ENCODE peak calls at places on chromosomes 12 and 14, in nine cellular contexts. One of them, this sample, is unnamed.

GRCh38 chr12:52006726-52007157 is at the start of gene TAMALIN:
- DNase-seq in substantia nigra: no peak
- DNase-seq in PC-3: no peak
- DNase-seq in tibial artery: peak
- DNase-seq in endodermal cell: no peak
- DNase-seq in CD8-positive, alpha-beta memory T cell: peak
- DNase-seq in tibial nerve: peak
- DNase-seq in stomach: peak
- DNase-seq in psoas muscle: peak
- DNase-seq in this sample: no peak

GRCh38 chr12:56631790-56632700 is 1.9 kb upstream of the BAZ2A start:
- DNase-seq in substantia nigra: peak
- DNase-seq in PC-3: peak
- DNase-seq in tibial artery: peak
- DNase-seq in endodermal cell: peak
- DNase-seq in CD8-positive, alpha-beta memory T cell: peak
- DNase-seq in tibial nerve: peak
- DNase-seq in stomach: peak
- DNase-seq in psoas muscle: peak
- DNase-seq in this sample: no peak

GRCh38 chr12:1591543-1591942 is 2.8 kb downstream of the FBXL14 start:
- DNase-seq in substantia nigra: no peak
- DNase-seq in PC-3: no peak
- DNase-seq in tibial artery: no peak
- DNase-seq in endodermal cell: no peak
- DNase-seq in CD8-positive, alpha-beta memory T cell: no peak
- DNase-seq in tibial nerve: no peak
- DNase-seq in stomach: no peak
- DNase-seq in psoas muscle: no peak
- DNase-seq in this sample: no peak

GRCh38 chr12:124625867-124626675 is 58.7 kb upstream of the NCOR2 start:
- DNase-seq in substantia nigra: no peak
- DNase-seq in PC-3: peak
- DNase-seq in tibial artery: peak
- DNase-seq in endodermal cell: peak
- DNase-seq in CD8-positive, alpha-beta memory T cell: no peak
- DNase-seq in tibial nerve: peak
- DNase-seq in stomach: peak
- DNase-seq in psoas muscle: peak
- DNase-seq in this sample: no peak

GRCh38 chr12:4355843-4356327 is 23.6 kb downstream of the FGF23 start:
- DNase-seq in substantia nigra: no peak
- DNase-seq in PC-3: peak
- DNase-seq in tibial artery: no peak
- DNase-seq in endodermal cell: peak
- DNase-seq in CD8-positive, alpha-beta memory T cell: peak
- DNase-seq in tibial nerve: peak
- DNase-seq in stomach: no peak
- DNase-seq in psoas muscle: peak
- DNase-seq in this sample: no peak

GRCh38 chr14:73295198-73295796 is 58.0 kb downstream of the PAPLN start:
- DNase-seq in substantia nigra: no peak
- DNase-seq in PC-3: peak
- DNase-seq in tibial artery: no peak
- DNase-seq in endodermal cell: no peak
- DNase-seq in CD8-positive, alpha-beta memory T cell: peak
- DNase-seq in tibial nerve: peak
- DNase-seq in stomach: no peak
- DNase-seq in psoas muscle: no peak
- DNase-seq in this sample: no peak

GRCh38 chr12:112862570-112863137 is 44.1 kb upstream of the OAS1 start:
- DNase-seq in substantia nigra: no peak
- DNase-seq in PC-3: no peak
- DNase-seq in tibial artery: no peak
- DNase-seq in endodermal cell: no peak
- DNase-seq in CD8-positive, alpha-beta memory T cell: no peak
- DNase-seq in tibial nerve: no peak
- DNase-seq in stomach: no peak
- DNase-seq in psoas muscle: no peak
- DNase-seq in this sample: no peak

GRCh38 chr14:95652171-95652570 is 34.1 kb upstream of the TCL1B start:
- DNase-seq in substantia nigra: no peak
- DNase-seq in PC-3: no peak
- DNase-seq in tibial artery: no peak
- DNase-seq in endodermal cell: no peak
- DNase-seq in CD8-positive, alpha-beta memory T cell: no peak
- DNase-seq in tibial nerve: no peak
- DNase-seq in stomach: no peak
- DNase-seq in psoas muscle: no peak
- DNase-seq in this sample: no peak

GRCh38 chr12:123483602-123484273 is 25.8 kb downstream of the SNRNP35 start:
- DNase-seq in substantia nigra: no peak
- DNase-seq in PC-3: no peak
- DNase-seq in tibial artery: no peak
- DNase-seq in endodermal cell: no peak
- DNase-seq in CD8-positive, alpha-beta memory T cell: no peak
- DNase-seq in tibial nerve: no peak
- DNase-seq in stomach: no peak
- DNase-seq in psoas muscle: no peak
- DNase-seq in this sample: no peak

GRCh38 chr12:110329710-110330109 is 48.7 kb downstream of the ATP2A2 start:
- DNase-seq in substantia nigra: no peak
- DNase-seq in PC-3: no peak
- DNase-seq in tibial artery: no peak
- DNase-seq in endodermal cell: no peak
- DNase-seq in CD8-positive, alpha-beta memory T cell: no peak
- DNase-seq in tibial nerve: no peak
- DNase-seq in stomach: no peak
- DNase-seq in psoas muscle: no peak
- DNase-seq in this sample: no peak

GRCh38 chr12:31984806-31985591 is 25.8 kb downstream of the RESF1 start:
- DNase-seq in substantia nigra: no peak
- DNase-seq in PC-3: no peak
- DNase-seq in tibial artery: no peak
- DNase-seq in endodermal cell: peak
- DNase-seq in CD8-positive, alpha-beta memory T cell: no peak
- DNase-seq in tibial nerve: no peak
- DNase-seq in stomach: no peak
- DNase-seq in psoas muscle: no peak
- DNase-seq in this sample: no peak

GRCh38 chr14:103847954-103848719 is 762 bp upstream of the PPP1R13B start:
- DNase-seq in substantia nigra: no peak
- DNase-seq in PC-3: no peak
- DNase-seq in tibial artery: no peak
- DNase-seq in endodermal cell: peak
- DNase-seq in CD8-positive, alpha-beta memory T cell: no peak
- DNase-seq in tibial nerve: no peak
- DNase-seq in stomach: no peak
- DNase-seq in psoas muscle: peak
- DNase-seq in this sample: no peak

GRCh38 chr14:50447491-50447890 is 50.8 kb upstream of the CDKL1 start:
- DNase-seq in substantia nigra: no peak
- DNase-seq in PC-3: peak
- DNase-seq in tibial artery: no peak
- DNase-seq in endodermal cell: no peak
- DNase-seq in CD8-positive, alpha-beta memory T cell: no peak
- DNase-seq in tibial nerve: no peak
- DNase-seq in stomach: no peak
- DNase-seq in psoas muscle: no peak
- DNase-seq in this sample: peak

GRCh38 chr14:61477845-61478438 is 156.6 kb downstream of the PRKCH start:
- DNase-seq in substantia nigra: no peak
- DNase-seq in PC-3: peak
- DNase-seq in tibial artery: peak
- DNase-seq in endodermal cell: no peak
- DNase-seq in CD8-positive, alpha-beta memory T cell: no peak
- DNase-seq in tibial nerve: no peak
- DNase-seq in stomach: peak
- DNase-seq in psoas muscle: peak
- DNase-seq in this sample: no peak

GRCh38 chr12:82867782-82868505 is 181.2 kb downstream of the TMTC2 start:
- DNase-seq in substantia nigra: no peak
- DNase-seq in PC-3: no peak
- DNase-seq in tibial artery: no peak
- DNase-seq in endodermal cell: no peak
- DNase-seq in CD8-positive, alpha-beta memory T cell: no peak
- DNase-seq in tibial nerve: no peak
- DNase-seq in stomach: no peak
- DNase-seq in psoas muscle: no peak
- DNase-seq in this sample: no peak

GRCh38 chr12:112992541-112993398 is 14.5 kb downstream of the OAS2 start:
- DNase-seq in substantia nigra: no peak
- DNase-seq in PC-3: peak
- DNase-seq in tibial artery: no peak
- DNase-seq in endodermal cell: peak
- DNase-seq in CD8-positive, alpha-beta memory T cell: peak
- DNase-seq in tibial nerve: peak
- DNase-seq in stomach: peak
- DNase-seq in psoas muscle: peak
- DNase-seq in this sample: no peak

GRCh38 chr12:104248444-104248843 is 32.9 kb downstream of the TXNRD1 start:
- DNase-seq in substantia nigra: no peak
- DNase-seq in PC-3: no peak
- DNase-seq in tibial artery: no peak
- DNase-seq in endodermal cell: peak
- DNase-seq in CD8-positive, alpha-beta memory T cell: no peak
- DNase-seq in tibial nerve: no peak
- DNase-seq in stomach: no peak
- DNase-seq in psoas muscle: no peak
- DNase-seq in this sample: no peak

GRCh38 chr14:68774771-68775613 is 17.9 kb downstream of the ZFP36L1 start:
- DNase-seq in substantia nigra: no peak
- DNase-seq in PC-3: peak
- DNase-seq in tibial artery: peak
- DNase-seq in endodermal cell: peak
- DNase-seq in CD8-positive, alpha-beta memory T cell: no peak
- DNase-seq in tibial nerve: no peak
- DNase-seq in stomach: peak
- DNase-seq in psoas muscle: no peak
- DNase-seq in this sample: peak

DNA sequence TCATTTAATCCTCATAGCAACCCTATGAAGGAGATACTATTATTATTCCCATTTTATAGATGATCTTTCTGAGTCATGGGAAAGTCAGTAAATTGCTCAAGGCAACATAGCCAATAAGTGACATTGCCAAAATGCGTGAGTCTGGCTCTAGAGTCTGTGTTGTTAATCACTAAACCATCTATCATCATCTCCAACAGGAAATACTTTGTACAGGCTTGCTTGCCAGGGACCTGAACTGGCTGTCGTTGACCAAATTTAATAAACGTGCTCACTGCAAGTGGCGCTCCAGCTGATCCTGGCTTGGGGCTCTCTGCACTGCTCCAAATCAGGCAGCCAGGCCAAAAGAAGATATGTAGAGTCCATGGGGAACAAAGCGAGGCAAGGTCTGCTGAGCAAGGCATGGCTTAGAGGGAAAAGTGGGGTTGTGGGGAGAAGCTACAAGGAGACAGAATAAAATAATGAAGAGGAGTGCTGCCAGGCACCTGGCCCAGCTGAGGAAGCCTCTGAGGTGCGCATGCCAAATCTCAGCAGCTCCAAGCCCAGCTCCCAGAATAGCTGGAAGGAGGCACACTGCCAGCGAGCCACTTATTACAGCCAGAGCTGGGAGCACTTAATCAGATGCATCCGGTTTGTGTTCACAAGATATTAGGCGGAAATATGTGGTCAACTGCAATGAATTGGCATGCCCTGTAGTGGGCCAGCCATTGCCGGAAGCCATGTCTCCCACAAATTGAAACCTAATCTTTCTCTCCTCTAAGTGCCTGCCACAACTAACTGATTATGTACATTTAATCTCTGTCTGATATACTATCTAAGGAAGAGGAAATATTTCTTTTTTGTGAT is 43.3 kb upstream of the PTPRO start:
- DNase-seq in substantia nigra: no peak
- DNase-seq in PC-3: peak
- DNase-seq in tibial artery: peak
- DNase-seq in endodermal cell: no peak
- DNase-seq in CD8-positive, alpha-beta memory T cell: no peak
- DNase-seq in tibial nerve: peak
- DNase-seq in stomach: peak
- DNase-seq in psoas muscle: peak
- DNase-seq in this sample: peak
- H3K27ac ChIP-seq in substantia nigra: no peak
- H3K27ac ChIP-seq in PC-3: peak
- H3K27ac ChIP-seq in tibial artery: peak
- H3K27ac ChIP-seq in endodermal cell: no peak
- H3K27ac ChIP-seq in CD8-positive, alpha-beta memory T cell: no peak
- H3K27ac ChIP-seq in tibial nerve: no peak
- H3K27ac ChIP-seq in stomach: peak
- H3K27ac ChIP-seq in psoas muscle: peak
- H3K27ac ChIP-seq in this sample: peak

GRCh38 chr12:106288134-106288509 is 14.4 kb upstream of the TCP11L2 start:
- DNase-seq in substantia nigra: no peak
- DNase-seq in PC-3: no peak
- DNase-seq in tibial artery: no peak
- DNase-seq in endodermal cell: no peak
- DNase-seq in CD8-positive, alpha-beta memory T cell: no peak
- DNase-seq in tibial nerve: no peak
- DNase-seq in stomach: no peak
- DNase-seq in psoas muscle: no peak
- DNase-seq in this sample: no peak
- H3K27ac ChIP-seq in substantia nigra: no peak
- H3K27ac ChIP-seq in PC-3: peak
- H3K27ac ChIP-seq in tibial artery: no peak
- H3K27ac ChIP-seq in endodermal cell: no peak
- H3K27ac ChIP-seq in CD8-positive, alpha-beta memory T cell: no peak
- H3K27ac ChIP-seq in tibial nerve: no peak
- H3K27ac ChIP-seq in stomach: no peak
- H3K27ac ChIP-seq in psoas muscle: no peak
- H3K27ac ChIP-seq in this sample: peak

GRCh38 chr12:96131230-96131788 is 62.9 kb upstream of the ELK3 start:
- DNase-seq in substantia nigra: no peak
- DNase-seq in PC-3: no peak
- DNase-seq in tibial artery: no peak
- DNase-seq in endodermal cell: no peak
- DNase-seq in CD8-positive, alpha-beta memory T cell: no peak
- DNase-seq in tibial nerve: no peak
- DNase-seq in stomach: no peak
- DNase-seq in psoas muscle: no peak
- DNase-seq in this sample: no peak
- H3K27ac ChIP-seq in substantia nigra: no peak
- H3K27ac ChIP-seq in PC-3: no peak
- H3K27ac ChIP-seq in tibial artery: no peak
- H3K27ac ChIP-seq in endodermal cell: no peak
- H3K27ac ChIP-seq in CD8-positive, alpha-beta memory T cell: no peak
- H3K27ac ChIP-seq in tibial nerve: no peak
- H3K27ac ChIP-seq in stomach: no peak
- H3K27ac ChIP-seq in psoas muscle: no peak
- H3K27ac ChIP-seq in this sample: no peak

DNA sequence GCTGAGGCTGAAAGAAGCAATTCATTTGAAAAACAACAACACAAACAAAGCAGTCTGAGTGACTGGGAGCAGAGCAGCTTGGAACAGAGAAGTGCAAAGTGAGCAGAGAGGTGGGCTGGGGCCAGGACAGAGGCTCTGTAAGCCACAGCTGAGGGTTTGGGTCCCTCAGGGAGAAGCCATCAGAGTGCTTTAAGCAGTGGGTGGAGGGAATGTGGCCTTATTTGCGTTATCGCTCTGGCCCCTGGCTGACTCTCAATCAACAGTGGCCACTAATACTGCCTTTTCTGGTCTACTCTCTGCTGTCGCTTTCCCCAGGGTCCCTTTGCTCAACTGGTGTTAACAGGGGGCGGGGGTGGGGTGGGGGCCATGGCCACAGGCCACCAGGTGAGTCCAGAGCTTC is 44.2 kb downstream of the IRF2BPL start:
- DNase-seq in substantia nigra: no peak
- DNase-seq in PC-3: no peak
- DNase-seq in tibial artery: no peak
- DNase-seq in endodermal cell: peak
- DNase-seq in CD8-positive, alpha-beta memory T cell: no peak
- DNase-seq in tibial nerve: no peak
- DNase-seq in stomach: no peak
- DNase-seq in psoas muscle: no peak
- DNase-seq in this sample: no peak
- H3K27ac ChIP-seq in substantia nigra: no peak
- H3K27ac ChIP-seq in PC-3: no peak
- H3K27ac ChIP-seq in tibial artery: no peak
- H3K27ac ChIP-seq in endodermal cell: no peak
- H3K27ac ChIP-seq in CD8-positive, alpha-beta memory T cell: no peak
- H3K27ac ChIP-seq in tibial nerve: no peak
- H3K27ac ChIP-seq in stomach: no peak
- H3K27ac ChIP-seq in psoas muscle: no peak
- H3K27ac ChIP-seq in this sample: no peak

This sample was measured in epithelial cell of prostate.